ENCODE peak calls at places on chromosomes 12 and 14, in five cellular contexts. P is K562, H is A549, F is suprapubic skin, U is sigmoid colon. A is an unnamed sample.

GRCh38 chr12:132117558-132117875 is 26.6 kb downstream of the DDX51 start:
- DNase-seq in H (peak), F (no peak), P (peak), U (peak), A (no peak)

GRCh38 chr14:94945615-94946014 is 175.7 kb upstream of the GSC start:
- DNase-seq in P (no peak), H (no peak), F (no peak), U (no peak), A (no peak)

GRCh38 chr12:121334513-121335343 is 17.5 kb downstream of the ANAPC5 start:
- DNase-seq in U (no peak), H (peak), F (no peak), P (peak), A (no peak)

GRCh38 chr14:28163261-28163660 is 603.3 kb upstream of the FOXG1 start:
- DNase-seq in H (no peak), F (no peak), U (no peak), P (no peak), A (no peak)

GRCh38 chr12:111597731-111598636 is 1.1 kb downstream of the ATXN2 start:
- DNase-seq in U (peak), P (peak), F (peak), H (peak), A (peak)

GRCh38 chr12:22255097-22255496 is 79.4 kb downstream of the ST8SIA1 start:
- DNase-seq in H (no peak), U (no peak), F (no peak), P (no peak), A (no peak)

GRCh38 chr12:57461326-57461903 is 1.8 kb downstream of the GLI1 start:
- DNase-seq in P (peak), U (peak), F (no peak), H (peak), A (peak)

GRCh38 chr12:103814436-103814835 is 26.6 kb downstream of the NT5DC3 start:
- DNase-seq in H (no peak), U (no peak), P (no peak), F (no peak), A (no peak)

GRCh38 chr12:83477289-83477688 is 790.6 kb downstream of the TMTC2 start:
- DNase-seq in U (no peak), H (no peak), F (no peak), P (no peak), A (no peak)

GRCh38 chr14:35159742-35160409 is 37.5 kb downstream of the PRORP start:
- DNase-seq in U (no peak), H (peak), F (no peak), P (no peak), A (no peak)

GRCh38 chr14:22433059-22433458 is 156.0 kb downstream of the DAD1 start:
- DNase-seq in U (no peak), H (no peak), F (no peak), P (no peak), A (no peak)

GRCh38 chr14:73786942-73787759 is 64.5 kb upstream of the PTGR2 start:
- DNase-seq in U (peak), F (no peak), H (no peak), P (peak), A (peak)

GRCh38 chr12:31737763-31738162 is 8.9 kb upstream of the AMN1 start:
- DNase-seq in F (no peak), P (no peak), U (no peak), H (no peak), A (no peak)

GRCh38 chr14:99055816-99056215 is 216.2 kb downstream of the BCL11B start:
- DNase-seq in H (no peak), P (no peak), F (peak), U (no peak), A (no peak)

GRCh38 chr12:89863968-89864367 is 155.3 kb upstream of the ATP2B1 start:
- DNase-seq in U (no peak), F (no peak), H (no peak), P (no peak), A (no peak)

GRCh38 chr12:76111209-76111749 is 26.8 kb upstream of the NAP1L1 start:
- DNase-seq in H (no peak), F (no peak), P (no peak), U (no peak), A (no peak)

GRCh38 chr12:1912580-1913376 is 5.7 kb downstream of the CACNA2D4 start:
- DNase-seq in P (no peak), F (peak), U (no peak), H (no peak), A (peak)

GRCh38 chr12:67388331-67389163 is 119.4 kb downstream of the CAND1 start:
- DNase-seq in F (no peak), U (no peak), P (no peak), H (peak), A (no peak)

GRCh38 chr14:30223385-30223785 is 295.7 kb upstream of the PRKD1 start:
- DNase-seq in H (peak), F (peak), U (peak), P (no peak), A (peak)

GRCh38 chr12:43786899-43787693 is 19.0 kb downstream of the TWF1 start:
- DNase-seq in P (no peak), F (no peak), U (no peak), H (no peak), A (no peak)

GRCh38 chr14:103135333-103136075 is 12.2 kb downstream of the TNFAIP2 start:
- DNase-seq in U (no peak), H (no peak), P (no peak), F (no peak), A (no peak)
- H3K27ac ChIP-seq in U (peak), H (peak), P (no peak), F (no peak), A (no peak)

DNA sequence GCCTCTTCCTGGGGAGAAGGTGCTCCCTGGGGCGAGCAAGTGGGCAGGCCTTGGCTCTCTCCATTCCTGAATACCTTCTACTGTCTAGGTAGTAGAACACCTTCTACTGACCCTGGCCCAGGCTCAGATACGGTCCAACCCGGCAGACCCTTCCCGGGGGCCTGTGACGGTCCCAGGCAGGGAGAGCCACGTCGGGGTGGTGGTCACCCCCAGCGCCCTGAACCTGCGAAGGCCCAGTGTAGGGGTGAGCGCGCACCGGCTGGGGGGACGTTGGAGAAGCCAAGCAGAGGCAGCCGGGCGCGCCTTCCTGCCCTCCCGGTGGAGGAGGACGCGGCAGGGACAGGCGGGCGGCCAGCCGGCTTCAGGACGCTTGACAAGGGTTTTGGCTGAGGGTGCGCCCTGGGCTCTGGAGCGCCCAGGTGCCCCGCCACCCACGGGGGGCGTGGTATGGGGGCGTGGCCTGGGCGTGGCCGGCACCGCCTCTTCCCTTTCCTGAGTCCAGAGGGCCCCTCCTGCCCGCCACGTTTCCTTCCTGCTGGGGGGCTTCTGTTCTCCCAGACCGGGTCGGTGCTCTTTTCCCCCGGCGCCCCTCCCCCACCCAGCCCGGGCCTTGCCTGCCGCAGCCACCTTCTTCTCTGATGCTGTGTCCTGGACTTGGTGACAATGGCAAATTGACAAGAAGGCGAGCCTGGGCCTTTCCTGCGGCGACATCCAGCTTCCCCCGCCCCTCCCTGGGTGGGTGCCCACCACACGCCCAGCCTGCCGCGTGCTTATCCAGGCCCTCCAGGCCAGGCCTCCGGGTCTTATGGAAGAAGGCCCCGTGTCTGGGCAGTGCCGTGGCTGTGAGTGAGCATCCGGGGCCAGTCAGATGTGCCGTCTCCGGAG is 24.5 kb upstream of the PPP1R13B start:
- DNase-seq in F (no peak), U (no peak), P (peak), H (peak), A (peak)
- H3K4me3 ChIP-seq in F (peak), U (no peak), P (peak), H (peak), A (peak)

DNA sequence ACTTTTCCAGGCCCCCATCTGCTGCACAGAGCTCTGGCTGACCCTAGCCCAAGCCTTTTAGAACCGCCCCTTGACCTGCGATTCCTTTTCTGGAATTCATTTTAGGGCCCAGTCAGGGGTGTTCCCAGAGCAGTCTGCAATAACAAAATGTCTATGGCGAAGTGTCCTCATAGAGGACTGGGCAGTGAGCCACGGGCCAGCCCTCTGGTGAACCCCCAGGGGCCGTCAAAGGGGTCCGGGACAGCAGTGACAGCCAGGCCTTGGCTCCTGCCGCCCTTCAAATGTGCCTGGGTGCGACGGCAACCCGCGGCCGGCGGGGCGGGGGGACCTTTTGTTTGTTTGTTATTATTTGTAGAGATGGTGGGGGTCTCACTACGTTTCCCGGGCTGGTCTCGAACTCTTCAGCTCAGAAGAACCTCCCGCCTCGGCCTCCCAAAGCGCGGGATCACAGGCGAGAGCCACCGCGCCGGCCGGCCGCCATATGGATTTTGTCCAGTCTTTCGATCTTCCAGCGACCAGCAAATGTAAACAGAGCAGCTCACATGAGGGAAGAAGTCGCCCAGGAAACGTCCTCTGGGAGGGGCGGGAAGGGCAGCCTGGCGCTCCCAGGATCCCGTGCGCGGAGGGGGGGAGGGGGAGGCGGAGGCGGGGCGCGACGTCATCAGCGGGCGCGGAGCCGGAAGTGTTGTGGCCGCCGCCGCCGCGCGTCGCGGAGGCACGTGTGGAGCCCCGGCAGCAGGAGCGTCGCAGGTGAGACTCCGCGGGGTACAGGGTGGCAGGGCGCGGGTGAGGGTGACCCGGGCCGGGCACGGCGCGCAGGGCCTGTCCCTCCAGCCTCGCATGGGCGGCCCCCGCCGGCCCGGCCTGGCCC is at the start of gene TRMT61A:
- DNase-seq in P (peak), F (peak), H (peak), U (peak), A (peak)
- TF ChIP-seq EP300 in P (no peak), F (peak), H (no peak), U (no peak), A (peak)

DNA sequence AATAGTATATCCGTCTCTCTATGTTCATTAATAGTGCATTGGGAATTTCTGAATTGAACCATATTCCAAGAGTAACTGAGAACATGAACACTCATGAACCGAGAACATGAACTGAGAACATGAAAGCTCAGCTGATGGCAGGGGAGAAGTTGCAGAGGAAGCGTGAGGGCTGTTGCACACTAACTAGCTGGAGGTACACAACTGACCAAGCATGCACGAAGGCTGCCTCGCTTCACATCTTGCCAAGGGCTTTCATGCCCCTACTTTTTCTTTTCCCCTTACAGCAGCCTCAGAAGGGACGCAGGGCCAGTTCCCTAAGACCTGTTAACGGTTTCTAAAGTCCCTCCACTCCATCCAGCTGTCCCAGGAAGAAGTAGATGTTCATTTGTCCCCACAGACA is 4.3 kb downstream of the RNASE1 start:
- DNase-seq in P (no peak), U (no peak), H (no peak), F (no peak), A (no peak)
- H3K27ac ChIP-seq in P (peak), U (no peak), H (no peak), F (peak), A (peak)

GRCh38 chr12:53937099-53937498 is 1.5 kb upstream of the HOXC13 start:
- DNase-seq in H (no peak), U (no peak), P (no peak), F (no peak), A (no peak)

GRCh38 chr12:53937596-53938275 is 895 bp upstream of the HOXC13 start:
- DNase-seq in F (no peak), H (no peak), P (no peak), U (no peak), A (no peak)

GRCh38 chr12:53938276-53939140 is at the start of gene HOXC13:
- DNase-seq in U (no peak), P (peak), H (peak), F (peak), A (no peak)

GRCh38 chr12:53932915-53933314 is 5.7 kb upstream of the HOXC13 start:
- DNase-seq in H (no peak), U (no peak), P (no peak), F (no peak), A (no peak)

DNA sequence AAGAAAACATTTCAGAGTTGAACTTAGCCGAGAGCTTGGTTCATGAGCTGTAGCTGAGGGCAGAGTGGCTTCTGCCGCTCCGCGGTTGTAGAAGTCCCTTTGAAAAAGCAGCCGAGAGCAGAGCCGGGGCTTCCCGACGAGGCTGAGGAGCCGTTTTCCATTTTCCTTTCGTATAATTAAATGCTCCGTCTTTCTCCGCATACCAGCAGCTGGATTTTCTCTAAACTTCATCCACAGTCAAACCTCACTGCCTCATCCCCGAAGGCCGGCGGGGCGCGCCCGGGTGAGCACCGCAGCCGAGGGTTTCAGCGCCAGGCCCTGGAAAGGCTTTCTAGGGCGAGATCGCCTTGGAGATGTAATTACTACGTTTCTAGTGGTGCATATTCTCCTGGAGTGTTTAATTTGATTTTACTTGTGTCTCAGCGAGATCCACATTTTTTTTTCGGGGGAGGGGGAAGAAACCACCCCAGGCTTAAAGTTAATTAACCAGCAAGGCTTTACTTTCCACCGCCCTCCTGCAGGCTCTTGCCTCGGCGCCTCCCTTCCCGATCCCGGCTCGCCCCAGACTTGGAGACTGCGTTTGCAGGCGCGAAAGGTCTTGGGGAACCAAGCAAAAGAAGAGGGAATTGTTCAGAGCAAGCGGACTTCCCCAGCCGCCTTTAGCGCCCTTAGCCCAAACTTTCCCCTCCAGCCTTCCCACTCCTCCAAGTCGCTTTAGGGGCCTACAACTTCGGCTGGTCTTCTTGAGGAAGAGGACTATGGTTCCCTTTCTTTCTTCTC is 2.9 kb upstream of the HOXC13 start:
- DNase-seq in P (no peak), U (no peak), F (no peak), H (no peak), A (no peak)
- H3K4me3 ChIP-seq in P (no peak), U (no peak), F (no peak), H (no peak), A (no peak)

DNA sequence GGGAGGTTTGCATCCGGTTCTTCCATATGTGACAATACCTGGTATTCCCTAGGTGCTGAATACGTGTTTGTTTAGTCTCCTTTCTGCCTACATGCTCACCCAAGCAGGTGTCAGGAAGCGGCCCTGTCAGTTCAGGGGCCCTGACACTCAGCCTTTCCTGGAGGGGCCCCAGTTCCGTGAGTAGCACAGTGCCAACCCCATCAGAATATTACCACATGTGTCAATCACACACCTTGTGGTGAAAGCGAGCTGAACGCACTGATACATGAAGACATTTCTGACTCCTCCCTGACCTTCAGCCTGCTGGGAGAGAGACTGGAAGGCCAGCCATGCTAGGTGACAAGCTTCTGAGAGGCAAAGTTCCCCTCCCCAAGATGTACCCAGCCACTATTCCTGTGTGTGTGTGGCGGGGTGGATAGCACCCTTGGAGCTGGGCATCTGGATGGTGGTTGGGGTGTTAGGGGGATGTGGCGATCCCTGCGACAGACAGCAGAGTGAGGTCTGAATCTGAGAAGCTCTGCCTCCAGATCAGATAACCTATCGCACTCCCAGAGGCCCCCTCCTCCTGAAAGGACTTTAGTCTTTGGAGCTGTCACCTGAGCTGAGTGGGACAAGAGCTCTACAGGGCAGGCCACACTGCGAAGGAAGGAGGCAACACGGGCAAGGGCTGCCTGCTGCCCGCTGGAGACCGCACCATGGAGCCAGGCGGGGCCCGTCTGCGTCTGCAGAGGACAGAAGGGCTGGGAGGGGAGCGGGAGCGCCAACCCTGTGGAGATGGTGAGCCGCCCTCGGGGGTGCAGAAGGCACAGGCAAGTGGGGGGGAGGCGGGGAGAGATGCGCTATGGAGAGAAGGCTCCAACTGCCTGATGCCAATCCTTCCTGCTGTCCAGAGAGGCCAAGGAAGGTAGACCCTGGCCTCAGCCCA is at the start of gene SOAT2:
- DNase-seq in U (peak), P (peak), F (peak), H (no peak), A (no peak)
- TF ChIP-seq EP300 in U (no peak), P (no peak), F (no peak), H (no peak), A (no peak)